ENCODE peak calls at places on chromosome 12, in ten cellular contexts. One of them, this sample, is unnamed.

GRCh38 chr12:31471061-31471460 is 119.9 kb downstream of the DENND5B start:
- DNase-seq in GM12878: no peak
- DNase-seq in H1: no peak
- DNase-seq in vagina: no peak
- DNase-seq in stomach: no peak
- DNase-seq in prostate gland: no peak
- DNase-seq in breast epithelium: no peak
- DNase-seq in GM12891: no peak
- DNase-seq in sigmoid colon: no peak
- DNase-seq in transverse colon: no peak
- DNase-seq in this sample: no peak

GRCh38 chr12:115351513-115352077 is 667.6 kb upstream of the TBX3 start:
- DNase-seq in GM12878: no peak
- DNase-seq in vagina: no peak
- DNase-seq in sigmoid colon: no peak
- DNase-seq in GM12891: no peak
- DNase-seq in stomach: no peak
- DNase-seq in H1: no peak
- DNase-seq in breast epithelium: no peak
- DNase-seq in transverse colon: no peak
- DNase-seq in prostate gland: no peak
- DNase-seq in this sample: no peak

GRCh38 chr12:43057561-43057960 is 468.0 kb upstream of the PRICKLE1 start:
- DNase-seq in GM12891: no peak
- DNase-seq in vagina: no peak
- DNase-seq in stomach: no peak
- DNase-seq in sigmoid colon: no peak
- DNase-seq in breast epithelium: no peak
- DNase-seq in H1: no peak
- DNase-seq in GM12878: no peak
- DNase-seq in prostate gland: no peak
- DNase-seq in transverse colon: no peak
- DNase-seq in this sample: no peak

GRCh38 chr12:75129275-75129674 is 80.4 kb downstream of the KCNC2 start:
- DNase-seq in breast epithelium: no peak
- DNase-seq in H1: no peak
- DNase-seq in GM12891: no peak
- DNase-seq in stomach: no peak
- DNase-seq in transverse colon: no peak
- DNase-seq in vagina: no peak
- DNase-seq in GM12878: no peak
- DNase-seq in prostate gland: no peak
- DNase-seq in sigmoid colon: no peak
- DNase-seq in this sample: no peak

GRCh38 chr12:65389436-65389835 is 111.0 kb downstream of the MSRB3 start:
- DNase-seq in transverse colon: no peak
- DNase-seq in prostate gland: no peak
- DNase-seq in sigmoid colon: no peak
- DNase-seq in vagina: no peak
- DNase-seq in H1: no peak
- DNase-seq in GM12891: no peak
- DNase-seq in breast epithelium: no peak
- DNase-seq in stomach: no peak
- DNase-seq in GM12878: no peak
- DNase-seq in this sample: no peak

GRCh38 chr12:82740129-82741000 is 53.7 kb downstream of the TMTC2 start:
- DNase-seq in GM12878: no peak
- DNase-seq in sigmoid colon: no peak
- DNase-seq in prostate gland: no peak
- DNase-seq in stomach: no peak
- DNase-seq in breast epithelium: no peak
- DNase-seq in GM12891: no peak
- DNase-seq in H1: no peak
- DNase-seq in transverse colon: no peak
- DNase-seq in vagina: no peak
- DNase-seq in this sample: no peak

GRCh38 chr12:53683983-53684382 is 8.1 kb upstream of the ATP5MC2 start:
- DNase-seq in breast epithelium: no peak
- DNase-seq in prostate gland: no peak
- DNase-seq in sigmoid colon: no peak
- DNase-seq in vagina: no peak
- DNase-seq in stomach: no peak
- DNase-seq in GM12891: no peak
- DNase-seq in H1: no peak
- DNase-seq in GM12878: no peak
- DNase-seq in transverse colon: no peak
- DNase-seq in this sample: no peak

GRCh38 chr12:66813137-66813867 is 134.4 kb upstream of the GRIP1 start:
- DNase-seq in transverse colon: no peak
- DNase-seq in H1: no peak
- DNase-seq in stomach: no peak
- DNase-seq in prostate gland: no peak
- DNase-seq in sigmoid colon: no peak
- DNase-seq in GM12878: no peak
- DNase-seq in breast epithelium: no peak
- DNase-seq in GM12891: no peak
- DNase-seq in vagina: no peak
- DNase-seq in this sample: no peak

DNA sequence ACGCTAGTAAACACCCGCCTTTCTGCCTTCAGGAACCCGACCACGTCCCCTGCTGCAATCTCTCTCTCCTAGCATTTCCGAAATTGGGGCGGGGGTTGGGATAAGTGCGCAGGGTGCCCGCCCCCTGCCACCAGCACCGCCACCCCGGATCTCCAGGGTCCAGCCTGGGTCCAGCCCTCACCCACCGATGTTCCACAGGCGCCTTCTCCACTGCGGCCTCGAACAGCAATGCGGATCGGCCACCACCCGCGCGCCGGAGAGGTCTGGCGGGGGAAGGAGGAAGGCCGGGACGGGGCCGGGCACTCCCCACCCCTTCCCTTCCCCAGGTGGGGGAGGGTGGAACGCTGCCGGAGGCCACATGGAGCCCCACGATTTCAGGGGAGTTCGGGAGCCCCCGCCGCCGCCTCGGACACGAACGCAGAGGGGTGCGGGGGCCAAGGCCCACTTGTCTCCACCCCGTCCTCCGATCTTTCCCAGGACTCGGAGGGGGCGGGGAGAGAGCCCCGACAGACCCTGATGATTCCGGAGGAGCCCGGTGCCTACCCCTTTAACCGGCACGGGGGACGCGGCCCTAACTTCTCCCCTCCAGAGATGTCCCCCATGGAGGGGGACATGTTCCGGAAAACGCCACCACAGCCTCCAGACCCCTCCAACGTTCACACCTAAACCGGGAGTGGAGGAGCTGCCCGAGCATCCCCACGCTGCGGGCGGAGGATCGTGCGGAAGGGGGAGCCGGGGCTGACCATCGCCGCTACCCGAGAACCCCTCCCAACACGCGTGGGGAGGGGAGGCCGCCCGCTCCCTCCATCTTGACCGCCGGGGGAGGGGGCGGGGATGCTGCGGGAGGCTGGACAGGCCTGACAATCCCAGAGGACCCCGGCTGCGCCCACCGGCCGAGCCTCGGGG is 1.1 kb downstream of the ATXN2 start:
- DNase-seq in breast epithelium: peak
- DNase-seq in sigmoid colon: peak
- DNase-seq in GM12891: peak
- DNase-seq in vagina: no peak
- DNase-seq in H1: peak
- DNase-seq in stomach: peak
- DNase-seq in GM12878: no peak
- DNase-seq in prostate gland: peak
- DNase-seq in transverse colon: peak
- DNase-seq in this sample: peak
- TF ChIP-seq POLR2A in breast epithelium: no peak
- TF ChIP-seq POLR2A in sigmoid colon: no peak
- TF ChIP-seq POLR2A in GM12891: no peak
- TF ChIP-seq POLR2A in vagina: no peak
- TF ChIP-seq POLR2A in H1: no peak
- TF ChIP-seq POLR2A in stomach: no peak
- TF ChIP-seq POLR2A in GM12878: peak
- TF ChIP-seq POLR2A in prostate gland: peak
- TF ChIP-seq POLR2A in transverse colon: peak
- TF ChIP-seq POLR2A in this sample: no peak

GRCh38 chr12:120686151-120686689 is 729 bp upstream of the MLEC start:
- DNase-seq in H1: peak
- DNase-seq in sigmoid colon: peak
- DNase-seq in stomach: peak
- DNase-seq in breast epithelium: peak
- DNase-seq in prostate gland: peak
- DNase-seq in GM12891: peak
- DNase-seq in transverse colon: peak
- DNase-seq in GM12878: peak
- DNase-seq in vagina: peak
- DNase-seq in this sample: peak

GRCh38 chr12:120687570-120688289 is 781 bp downstream of the MLEC start:
- DNase-seq in prostate gland: no peak
- DNase-seq in GM12878: no peak
- DNase-seq in GM12891: no peak
- DNase-seq in transverse colon: peak
- DNase-seq in sigmoid colon: peak
- DNase-seq in stomach: no peak
- DNase-seq in vagina: no peak
- DNase-seq in breast epithelium: no peak
- DNase-seq in H1: no peak
- DNase-seq in this sample: no peak

GRCh38 chr12:120684523-120684932 is 2.4 kb upstream of the MLEC start:
- DNase-seq in vagina: no peak
- DNase-seq in sigmoid colon: no peak
- DNase-seq in breast epithelium: no peak
- DNase-seq in GM12878: peak
- DNase-seq in H1: no peak
- DNase-seq in prostate gland: no peak
- DNase-seq in stomach: no peak
- DNase-seq in transverse colon: no peak
- DNase-seq in GM12891: no peak
- DNase-seq in this sample: no peak

GRCh38 chr12:120688527-120689071 is 1.6 kb downstream of the MLEC start:
- DNase-seq in GM12891: no peak
- DNase-seq in breast epithelium: no peak
- DNase-seq in stomach: no peak
- DNase-seq in sigmoid colon: no peak
- DNase-seq in transverse colon: peak
- DNase-seq in H1: no peak
- DNase-seq in prostate gland: no peak
- DNase-seq in GM12878: no peak
- DNase-seq in vagina: no peak
- DNase-seq in this sample: no peak

DNA sequence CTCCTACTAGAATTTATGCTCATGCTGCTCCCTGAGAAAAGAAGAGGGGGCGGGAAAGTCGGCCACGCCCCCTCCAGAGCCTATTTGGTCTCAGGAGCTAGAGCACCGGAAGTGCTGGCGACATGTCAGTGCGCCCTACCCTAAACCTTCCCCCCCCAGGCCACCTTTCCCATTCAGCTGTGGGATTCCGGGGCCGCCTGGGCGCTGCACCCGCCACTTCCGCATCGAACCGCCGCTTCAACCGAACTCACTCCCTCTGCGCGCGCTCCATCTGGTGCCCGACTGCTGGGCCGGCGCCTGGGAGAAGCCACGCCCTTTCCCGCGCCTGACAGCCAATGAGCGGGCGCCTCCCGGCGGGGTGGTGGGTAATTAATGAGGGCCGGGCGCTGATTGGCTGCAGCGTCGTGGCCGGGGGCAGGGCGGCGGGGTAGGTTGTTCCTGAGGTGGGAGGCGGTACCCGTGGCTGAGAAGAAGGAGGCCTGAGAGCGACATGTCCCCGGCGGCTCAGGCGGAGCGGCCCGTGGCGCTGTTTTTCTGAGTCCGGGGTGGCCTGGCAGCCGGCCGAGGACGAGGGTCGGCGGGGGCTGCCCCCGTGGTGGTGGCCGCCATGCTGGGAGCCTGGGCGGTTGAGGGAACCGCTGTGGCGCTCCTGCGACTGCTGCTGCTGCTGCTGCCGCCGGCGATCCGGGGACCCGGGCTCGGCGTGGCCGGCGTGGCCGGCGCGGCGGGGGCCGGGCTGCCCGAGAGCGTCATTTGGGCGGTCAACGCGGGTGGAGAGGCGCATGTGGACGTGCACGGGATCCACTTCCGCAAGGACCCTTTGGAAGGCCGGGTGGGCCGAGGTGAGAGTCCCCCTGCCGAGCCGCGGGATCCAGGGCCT is at the start of gene MLEC:
- DNase-seq in GM12891: peak
- DNase-seq in stomach: peak
- DNase-seq in prostate gland: peak
- DNase-seq in H1: peak
- DNase-seq in transverse colon: peak
- DNase-seq in vagina: peak
- DNase-seq in sigmoid colon: peak
- DNase-seq in GM12878: peak
- DNase-seq in breast epithelium: peak
- DNase-seq in this sample: peak
- TF ChIP-seq POLR2AphosphoS5 in GM12891: peak
- TF ChIP-seq POLR2AphosphoS5 in stomach: peak
- TF ChIP-seq POLR2AphosphoS5 in prostate gland: peak
- TF ChIP-seq POLR2AphosphoS5 in H1: peak
- TF ChIP-seq POLR2AphosphoS5 in transverse colon: peak
- TF ChIP-seq POLR2AphosphoS5 in vagina: peak
- TF ChIP-seq POLR2AphosphoS5 in sigmoid colon: peak
- TF ChIP-seq POLR2AphosphoS5 in GM12878: peak
- TF ChIP-seq POLR2AphosphoS5 in breast epithelium: peak
- TF ChIP-seq POLR2AphosphoS5 in this sample: peak

GRCh38 chr12:96493101-96493500 is 3.7 kb downstream of the CFAP54 start:
- DNase-seq in breast epithelium: no peak
- DNase-seq in GM12878: no peak
- DNase-seq in transverse colon: no peak
- DNase-seq in H1: no peak
- DNase-seq in prostate gland: no peak
- DNase-seq in GM12891: no peak
- DNase-seq in stomach: no peak
- DNase-seq in sigmoid colon: no peak
- DNase-seq in vagina: no peak
- DNase-seq in this sample: no peak

GRCh38 chr12:96487214-96487613 is 2.2 kb upstream of the CFAP54 start:
- DNase-seq in transverse colon: no peak
- DNase-seq in prostate gland: no peak
- DNase-seq in GM12878: no peak
- DNase-seq in H1: no peak
- DNase-seq in breast epithelium: no peak
- DNase-seq in stomach: no peak
- DNase-seq in sigmoid colon: no peak
- DNase-seq in GM12891: no peak
- DNase-seq in vagina: no peak
- DNase-seq in this sample: no peak

GRCh38 chr12:96487634-96488033 is 1.7 kb upstream of the CFAP54 start:
- DNase-seq in prostate gland: no peak
- DNase-seq in breast epithelium: no peak
- DNase-seq in stomach: no peak
- DNase-seq in H1: no peak
- DNase-seq in transverse colon: no peak
- DNase-seq in vagina: no peak
- DNase-seq in sigmoid colon: no peak
- DNase-seq in GM12891: no peak
- DNase-seq in GM12878: no peak
- DNase-seq in this sample: no peak

GRCh38 chr12:96486751-96487150 is 2.6 kb upstream of the CFAP54 start:
- DNase-seq in prostate gland: no peak
- DNase-seq in H1: no peak
- DNase-seq in stomach: no peak
- DNase-seq in GM12878: no peak
- DNase-seq in vagina: no peak
- DNase-seq in GM12891: no peak
- DNase-seq in sigmoid colon: no peak
- DNase-seq in transverse colon: no peak
- DNase-seq in breast epithelium: no peak
- DNase-seq in this sample: no peak

DNA sequence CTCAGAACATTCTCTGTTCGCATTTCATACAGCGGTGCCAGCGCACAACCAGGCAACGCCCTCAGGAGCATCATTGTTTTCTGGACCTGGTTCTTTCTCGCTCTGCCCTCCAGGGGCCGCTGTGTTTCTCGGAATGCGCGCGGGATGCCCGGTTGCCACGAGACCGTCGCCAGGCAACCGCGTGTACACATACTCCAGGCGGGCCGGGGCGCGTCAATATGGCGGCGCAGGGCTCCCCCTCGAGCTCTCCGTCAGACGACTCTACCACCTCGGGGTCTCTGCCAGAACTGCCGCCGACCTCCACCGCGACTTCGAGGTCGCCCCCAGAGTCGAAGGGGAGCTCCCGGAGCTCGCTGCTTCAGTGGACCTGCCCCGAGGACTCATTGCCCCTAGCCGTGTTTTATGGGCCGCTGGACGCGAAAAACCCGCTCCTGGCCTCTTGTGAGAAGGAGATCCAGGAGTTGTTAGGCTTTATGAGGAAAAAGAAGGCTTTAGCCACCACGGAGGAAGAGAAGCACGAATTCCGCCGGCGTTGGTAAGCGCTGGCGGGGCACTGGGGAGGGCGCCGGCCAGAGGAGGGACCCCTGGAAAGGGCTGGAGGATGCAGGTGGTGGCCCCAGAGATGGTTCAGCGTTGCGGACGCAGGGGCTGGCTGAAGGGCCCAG is at the start of gene CFAP54:
- DNase-seq in GM12878: peak
- DNase-seq in breast epithelium: peak
- DNase-seq in GM12891: peak
- DNase-seq in sigmoid colon: peak
- DNase-seq in stomach: peak
- DNase-seq in H1: peak
- DNase-seq in transverse colon: peak
- DNase-seq in vagina: peak
- DNase-seq in prostate gland: peak
- DNase-seq in this sample: peak
- TF ChIP-seq POLR2A in GM12878: no peak
- TF ChIP-seq POLR2A in breast epithelium: no peak
- TF ChIP-seq POLR2A in GM12891: no peak
- TF ChIP-seq POLR2A in sigmoid colon: no peak
- TF ChIP-seq POLR2A in stomach: no peak
- TF ChIP-seq POLR2A in H1: no peak
- TF ChIP-seq POLR2A in transverse colon: no peak
- TF ChIP-seq POLR2A in vagina: no peak
- TF ChIP-seq POLR2A in prostate gland: no peak
- TF ChIP-seq POLR2A in this sample: no peak

DNA sequence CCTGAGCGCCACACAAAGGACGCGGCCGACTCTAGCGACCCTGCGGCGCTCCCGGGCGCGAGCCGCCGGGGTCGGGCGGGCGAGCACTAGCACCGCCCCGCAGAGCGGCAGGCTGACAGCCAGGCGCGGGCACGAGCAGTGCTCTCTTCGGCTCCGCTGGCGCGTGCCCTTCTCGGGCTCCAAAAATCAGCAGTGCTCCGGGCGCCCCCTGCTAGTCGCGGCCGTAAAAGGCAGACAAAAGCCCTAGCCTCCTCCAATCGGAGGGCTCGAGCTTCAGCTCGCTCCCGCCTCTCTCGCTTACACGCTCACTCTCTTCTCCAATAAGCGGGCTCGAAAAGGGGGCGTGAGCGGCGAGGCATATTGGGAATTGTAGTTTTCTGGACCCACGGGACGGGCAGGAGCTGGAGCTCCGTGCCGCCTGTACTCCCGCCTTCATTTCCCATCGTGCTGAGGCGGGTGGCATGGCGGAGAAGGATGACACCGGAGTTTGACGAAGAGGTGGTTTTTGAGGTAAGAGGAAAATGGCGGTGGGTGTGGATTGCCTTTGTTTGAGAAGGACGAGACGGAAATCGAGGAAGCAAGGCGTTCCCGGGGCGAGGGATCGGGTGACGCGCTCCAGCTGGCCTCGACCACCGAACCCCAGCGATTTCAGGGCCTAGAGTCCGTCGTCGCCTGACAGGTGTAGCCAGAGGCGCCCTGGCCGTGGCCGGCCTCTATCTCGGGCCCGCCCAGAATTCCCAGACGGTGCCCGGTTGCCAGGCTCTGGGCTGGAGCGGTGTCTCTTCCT is at the start of the genes FGD6 and VEZT:
- DNase-seq in prostate gland: peak
- DNase-seq in H1: peak
- DNase-seq in GM12878: peak
- DNase-seq in GM12891: peak
- DNase-seq in breast epithelium: peak
- DNase-seq in sigmoid colon: peak
- DNase-seq in transverse colon: peak
- DNase-seq in stomach: peak
- DNase-seq in vagina: peak
- DNase-seq in this sample: peak
- TF ChIP-seq POLR2AphosphoS5 in prostate gland: peak
- TF ChIP-seq POLR2AphosphoS5 in H1: peak
- TF ChIP-seq POLR2AphosphoS5 in GM12878: peak
- TF ChIP-seq POLR2AphosphoS5 in GM12891: peak
- TF ChIP-seq POLR2AphosphoS5 in breast epithelium: peak
- TF ChIP-seq POLR2AphosphoS5 in sigmoid colon: peak
- TF ChIP-seq POLR2AphosphoS5 in transverse colon: peak
- TF ChIP-seq POLR2AphosphoS5 in stomach: peak
- TF ChIP-seq POLR2AphosphoS5 in vagina: peak
- TF ChIP-seq POLR2AphosphoS5 in this sample: peak

This sample was measured in GM12892.